ENCODE peak calls at places on chromosomes 4 and X, in six cellular contexts. One of them, this sample, is unnamed.

GRCh38 chr4:120052840-120053239 is 13.8 kb downstream of the MAD2L1 start:
- DNase-seq in D341Med: peak; percentile 30
- DNase-seq in frontal cortex: no peak
- DNase-seq in GM06990: no peak
- DNase-seq in adrenal gland: no peak
- DNase-seq in ELR: peak; percentile 93
- DNase-seq in this sample: no peak

GRCh38 chr4:119785963-119786362 is 157.4 kb upstream of the PDE5A start:
- DNase-seq in D341Med: peak; percentile 40
- DNase-seq in frontal cortex: no peak
- DNase-seq in GM06990: no peak
- DNase-seq in adrenal gland: peak; percentile 52
- DNase-seq in ELR: peak; percentile 45
- DNase-seq in this sample: no peak

GRCh38 chr4:11650801-11651596 is 222.3 kb upstream of the HS3ST1 start:
- DNase-seq in D341Med: no peak
- DNase-seq in frontal cortex: no peak
- DNase-seq in GM06990: no peak
- DNase-seq in adrenal gland: no peak
- DNase-seq in ELR: no peak
- DNase-seq in this sample: no peak

GRCh38 chrX:23783569-23784486 is 855 bp downstream of the SAT1 start:
- DNase-seq in D341Med: no peak
- DNase-seq in frontal cortex: no peak
- DNase-seq in GM06990: peak; percentile 25
- DNase-seq in adrenal gland: no peak
- DNase-seq in ELR: no peak
- DNase-seq in this sample: no peak

GRCh38 chr4:35500812-35501211 is 743.5 kb downstream of the ARAP2 start:
- DNase-seq in D341Med: no peak
- DNase-seq in frontal cortex: no peak
- DNase-seq in GM06990: no peak
- DNase-seq in adrenal gland: no peak
- DNase-seq in ELR: no peak
- DNase-seq in this sample: no peak

GRCh38 chrX:40132751-40133150 is 35.0 kb upstream of the BCOR start:
- DNase-seq in D341Med: no peak
- DNase-seq in frontal cortex: no peak
- DNase-seq in GM06990: no peak
- DNase-seq in adrenal gland: peak; percentile 90
- DNase-seq in ELR: peak; percentile 82
- DNase-seq in this sample: peak; percentile 67

GRCh38 chr4:27917381-27917780 is 1056.7 kb downstream of the STIM2 start:
- DNase-seq in D341Med: no peak
- DNase-seq in frontal cortex: no peak
- DNase-seq in GM06990: no peak
- DNase-seq in adrenal gland: no peak
- DNase-seq in ELR: no peak
- DNase-seq in this sample: no peak

GRCh38 chr4:142615324-142615665 is 230.8 kb downstream of the INPP4B start:
- DNase-seq in D341Med: no peak
- DNase-seq in frontal cortex: no peak
- DNase-seq in GM06990: no peak
- DNase-seq in adrenal gland: no peak
- DNase-seq in ELR: peak; percentile 95
- DNase-seq in this sample: no peak

GRCh38 chr4:47835489-47835888 is 2.4 kb downstream of the CORIN start:
- DNase-seq in D341Med: no peak
- DNase-seq in frontal cortex: no peak
- DNase-seq in GM06990: no peak
- DNase-seq in adrenal gland: no peak
- DNase-seq in ELR: peak; percentile 12
- DNase-seq in this sample: no peak

GRCh38 chr4:101367201-101367600 is 19.9 kb upstream of the PPP3CA start:
- DNase-seq in D341Med: no peak
- DNase-seq in frontal cortex: no peak
- DNase-seq in GM06990: no peak
- DNase-seq in adrenal gland: no peak
- DNase-seq in ELR: peak; percentile 92
- DNase-seq in this sample: no peak

GRCh38 chr4:14022428-14022827 is 394.9 kb upstream of the BOD1L1 start:
- DNase-seq in D341Med: no peak
- DNase-seq in frontal cortex: no peak
- DNase-seq in GM06990: no peak
- DNase-seq in adrenal gland: no peak
- DNase-seq in ELR: peak; percentile 46
- DNase-seq in this sample: no peak

GRCh38 chrX:40651620-40652223 is 4.4 kb upstream of the CXorf38 start:
- DNase-seq in D341Med: peak; percentile 33
- DNase-seq in frontal cortex: peak; percentile 29
- DNase-seq in GM06990: peak; percentile 28
- DNase-seq in adrenal gland: peak; percentile 86
- DNase-seq in ELR: peak; percentile 67
- DNase-seq in this sample: peak; percentile 37

GRCh38 chr4:142846729-142847606 is 867 bp upstream of the INPP4B start:
- DNase-seq in D341Med: peak; percentile 52
- DNase-seq in frontal cortex: no peak
- DNase-seq in GM06990: peak; percentile 20
- DNase-seq in adrenal gland: peak; percentile 67
- DNase-seq in ELR: peak; percentile 41
- DNase-seq in this sample: peak; percentile 41

This sample was measured in heart left ventricle.